ENCODE peak calls at places on chromosomes 13 and 19, in five cellular contexts. U, K, F, J and O are unnamed samples.

GRCh38 chr19:29537181-29537580 is 11.4 kb downstream of the VSTM2B start:
- DNase-seq in U (no peak), K (peak; percentile 38), F (no peak), J (no peak), O (no peak)

GRCh38 chr13:93951153-93951552 is 528.3 kb downstream of the DCT start:
- DNase-seq in U (no peak), K (no peak), F (no peak), J (no peak), O (no peak)

GRCh38 chr13:40974460-40975407 is 44.4 kb downstream of the ELF1 start:
- DNase-seq in U (no peak), K (no peak), F (no peak), J (no peak), O (no peak)

GRCh38 chr13:66835040-66835628 is 395.0 kb downstream of the PCDH9 start:
- DNase-seq in U (peak; percentile 94), K (peak; percentile 61), F (no peak), J (peak; percentile 65), O (no peak)

GRCh38 chr13:99028890-99029289 is 51.0 kb upstream of the DOCK9 start:
- DNase-seq in U (no peak), K (no peak), F (no peak), J (no peak), O (no peak)

GRCh38 chr19:46838160-46838559 is 12.5 kb downstream of the AP2S1 start:
- DNase-seq in U (no peak), K (no peak), F (no peak), J (no peak), O (no peak)

GRCh38 chr13:94239135-94239534 is 240.3 kb downstream of the DCT start:
- DNase-seq in U (no peak), K (no peak), F (no peak), J (no peak), O (no peak)

GRCh38 chr19:46466536-46467199 is 4.7 kb downstream of the PNMA8A start:
- DNase-seq in U (peak; percentile 62), K (peak; percentile 81), F (peak; percentile 37), J (no peak), O (no peak)

GRCh38 chr13:33128134-33128533 is 111.9 kb downstream of the KL start:
- DNase-seq in U (no peak), K (no peak), F (no peak), J (no peak), O (no peak)

GRCh38 chr19:14968247-14968646 is 11.4 kb downstream of the SLC1A6 start:
- DNase-seq in U (no peak), K (peak; percentile 49), F (no peak), J (no peak), O (no peak)
- TF ChIP-seq CTCF in U (no peak), K (no peak), F (no peak), J (no peak), O (no peak)

GRCh38 chr13:100045355-100045754 is 43.5 kb upstream of the PCCA start:
- DNase-seq in U (no peak), K (no peak), F (no peak), J (no peak), O (no peak)

GRCh38 chr13:100039740-100040139 is 49.2 kb upstream of the PCCA start:
- DNase-seq in U (no peak), K (no peak), F (no peak), J (no peak), O (no peak)

GRCh38 chr13:100040196-100040595 is 48.7 kb upstream of the PCCA start:
- DNase-seq in U (no peak), K (no peak), F (no peak), J (no peak), O (no peak)

GRCh38 chr13:100044936-100045335 is 44.0 kb upstream of the PCCA start:
- DNase-seq in U (no peak), K (no peak), F (no peak), J (no peak), O (no peak)
- H3K4me3 ChIP-seq in U (no peak overlapping the region), K (no peak overlapping the region), F (no peak overlapping the region), J (no peak overlapping the region), O (no peak overlapping the region)

GRCh38 chr19:17834350-17835181 is 13.2 kb downstream of the JAK3 start:
- DNase-seq in U (no peak), K (no peak), F (no peak), J (no peak), O (no peak)
- TF ChIP-seq CTCF in U (no peak), K (no peak), F (no peak), J (no peak), O (no peak)

GRCh38 chr19:11577451-11578341 is at the start of gene ACP5:
- DNase-seq in U (peak; percentile 47), K (no peak), F (no peak), J (no peak), O (no peak)

GRCh38 chr19:11576186-11576585 is 1.3 kb downstream of the ACP5 start:
- DNase-seq in U (no peak), K (no peak), F (no peak), J (no peak), O (no peak)

GRCh38 chr19:11581740-11582139 is 4.3 kb upstream of the ACP5 start:
- DNase-seq in U (no peak), K (no peak), F (no peak), J (no peak), O (no peak)

GRCh38 chr19:11578342-11579142 is 1.1 kb upstream of the ACP5 start:
- DNase-seq in U (peak; percentile 66), K (no peak), F (no peak), J (no peak), O (no peak)

DNA sequence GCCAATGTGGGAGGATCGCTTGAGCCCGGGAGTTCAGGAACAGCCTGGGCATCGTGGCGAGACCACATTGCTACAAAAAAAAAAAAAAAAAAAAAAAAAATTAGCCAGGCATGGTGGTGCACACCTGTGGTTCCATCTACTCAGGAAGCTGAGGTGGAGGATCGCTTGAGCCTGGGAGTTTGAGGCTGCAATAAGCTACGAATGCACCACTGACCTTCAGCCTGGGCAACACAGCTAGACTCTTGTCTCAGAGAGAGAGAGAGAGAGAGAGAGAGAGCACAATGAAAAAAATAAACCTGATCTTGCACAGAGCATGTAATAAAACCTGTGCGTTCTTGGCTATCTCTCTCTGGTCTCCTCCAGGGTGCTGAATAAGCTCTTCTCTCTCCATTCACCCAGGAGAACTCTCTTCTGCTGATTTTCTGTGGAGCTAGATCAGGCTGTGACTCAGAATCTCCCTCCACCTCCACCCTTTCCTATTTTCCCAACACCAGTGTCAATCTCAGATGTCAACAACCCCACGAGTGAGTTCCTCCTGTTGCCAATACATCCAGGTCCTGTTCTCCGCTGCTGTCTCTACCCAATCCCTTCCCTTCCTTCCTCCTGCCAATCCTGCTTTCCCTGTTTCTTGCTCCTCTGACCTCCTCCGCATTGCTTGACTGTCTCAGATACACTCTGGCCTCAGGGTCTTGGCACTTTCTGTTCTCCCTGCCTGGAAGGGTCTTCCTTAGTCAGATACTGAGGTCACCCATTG is 3.4 kb upstream of the ACP5 start:
- DNase-seq in U (no peak), K (no peak), F (no peak), J (no peak), O (no peak)
- H3K4me3 ChIP-seq in U (no peak overlapping the region), K (no peak overlapping the region), F (no peak overlapping the region), J (no peak overlapping the region), O (no peak overlapping the region)

DNA sequence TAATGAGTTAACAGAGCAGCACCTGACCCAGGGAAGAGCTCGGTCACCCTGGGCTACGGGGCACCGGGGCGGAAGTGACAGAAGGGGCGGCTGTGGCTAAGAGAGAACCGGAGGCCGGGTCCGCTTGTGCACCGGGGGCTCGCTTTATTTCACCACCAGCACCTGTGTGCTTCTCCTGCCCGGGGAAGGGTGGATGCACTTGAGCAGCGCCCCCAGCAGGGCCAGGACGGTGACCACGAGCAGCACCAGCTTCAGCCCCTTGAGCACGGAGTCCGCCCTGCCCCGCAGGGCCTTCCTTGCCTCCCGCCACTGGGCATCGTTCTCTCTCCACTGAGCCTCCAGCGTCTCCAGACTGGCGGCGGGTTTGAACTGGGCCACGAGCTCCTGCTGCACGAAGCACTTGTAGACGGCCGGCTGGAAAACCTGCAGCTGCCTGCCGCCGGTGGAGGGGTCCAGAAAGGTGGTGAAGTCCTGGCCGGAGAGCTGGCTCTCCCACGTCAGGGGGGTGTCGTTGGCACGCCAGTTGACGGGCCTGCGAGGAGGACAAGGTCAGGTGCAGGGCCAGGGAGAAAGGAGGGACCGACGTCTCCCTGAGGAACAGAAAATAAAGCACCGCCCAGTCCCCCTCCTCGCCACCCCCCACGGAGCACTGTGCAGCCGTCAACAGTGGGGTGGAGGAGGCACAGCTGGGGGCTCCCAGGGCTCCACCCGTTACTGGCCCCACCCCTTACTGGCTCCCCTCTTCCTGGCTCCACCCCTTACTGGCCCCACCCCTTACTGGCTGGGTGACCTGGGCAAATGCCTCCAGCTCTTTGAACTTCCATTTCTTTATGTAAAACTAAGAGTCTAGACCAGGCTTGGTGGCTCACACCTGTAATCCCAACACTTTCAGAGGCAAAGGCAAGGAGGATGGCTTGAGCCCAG is 3.6 kb downstream of the FAM187B start:
- DNase-seq in U (no peak), K (no peak), F (no peak), J (no peak), O (no peak)
- TF ChIP-seq CTCF in U (no peak), K (no peak), F (no peak), J (no peak), O (no peak)

GRCh38 chr19:15457701-15458484 is 6.5 kb downstream of the RASAL3 start:
- DNase-seq in U (no peak), K (no peak), F (no peak), J (peak; percentile 55), O (no peak)
- H3K4me3 ChIP-seq in U (no peak overlapping the region), K (peak overlapping the region; percentile 52), F (no peak overlapping the region), J (peak overlapping the region; percentile 43), O (no peak overlapping the region)

GRCh38 chr19:4144666-4145261 is 8.7 kb upstream of the CREB3L3 start:
- DNase-seq in U (peak; percentile 26), K (no peak), F (no peak), J (no peak), O (no peak)

GRCh38 chr19:4136680-4137088 is 12.8 kb upstream of the MAP2K2 start:
- DNase-seq in U (no peak), K (no peak), F (no peak), J (no peak), O (no peak)

GRCh38 chr19:4138445-4138844 is 14.5 kb upstream of the MAP2K2 start:
- DNase-seq in U (no peak), K (no peak), F (no peak), J (no peak), O (no peak)

GRCh38 chr19:4140237-4140711 is 13.2 kb upstream of the CREB3L3 start:
- DNase-seq in U (no peak), K (no peak), F (no peak), J (no peak), O (no peak)

GRCh38 chr19:4139614-4140236 is 13.7 kb upstream of the CREB3L3 start:
- DNase-seq in U (peak; percentile 76), K (peak; percentile 82), F (no peak), J (peak; percentile 84), O (peak; percentile 85)
- TF ChIP-seq CTCF in U (peak; percentile 60), K (peak; percentile 55), F (peak; percentile 81), J (peak; percentile 86), O (peak; percentile 61)

GRCh38 chr19:11979527-11979926 is 14.7 kb downstream of the ZNF763 start:
- DNase-seq in U (no peak), K (no peak), F (no peak), J (no peak), O (no peak)
- H3K4me3 ChIP-seq in U (no peak overlapping the region), K (no peak overlapping the region), F (no peak overlapping the region), J (no peak overlapping the region), O (no peak overlapping the region)

GRCh38 chr13:59145381-59145780 is 1018.3 kb downstream of the DIAPH3 start:
- DNase-seq in U (no peak), K (no peak), F (no peak), J (no peak), O (no peak)
- TF ChIP-seq CTCF in U (no peak), K (no peak), F (no peak), J (no peak), O (no peak)

GRCh38 chr13:52851153-52851962 is 2.9 kb upstream of the PCDH8 start:
- DNase-seq in U (peak; percentile 49), K (no peak), F (no peak), J (no peak), O (no peak)
- H3K4me3 ChIP-seq in U (peak overlapping the region; percentile 35), K (peak overlapping the region; percentile 67), F (peak overlapping the region; percentile 56), J (peak overlapping the region; percentile 81), O (peak overlapping the region; percentile 61)